ENCODE peak calls at places on chromosomes 16 and 17, in ten cellular contexts. One of them, this sample, is unnamed.

GRCh38 chr17:60908324-60908723 is 230.7 kb downstream of the BCAS3 start:
- DNase-seq in activated T-cell treated with anti-CD3 and anti-CD28 coated beads, Interleukin-2, amount 50 U/mL, for 72 hours: no peak
- DNase-seq in SK-MEL-5: no peak
- DNase-seq in DMS153: no peak
- DNase-seq in heart left ventricle: no peak
- DNase-seq in iris pigment epithelial cell: no peak
- DNase-seq in MM.1S: no peak
- DNase-seq in foreskin fibroblast: no peak
- DNase-seq in skeletal muscle cell: no peak
- DNase-seq in cardiac fibroblast: no peak
- DNase-seq in this sample: no peak

GRCh38 chr17:78472035-78472905 is 93.8 kb downstream of the PGS1 start:
- DNase-seq in activated T-cell treated with anti-CD3 and anti-CD28 coated beads, Interleukin-2, amount 50 U/mL, for 72 hours: no peak
- DNase-seq in SK-MEL-5: no peak
- DNase-seq in DMS153: no peak
- DNase-seq in heart left ventricle: no peak
- DNase-seq in iris pigment epithelial cell: no peak
- DNase-seq in MM.1S: peak; percentile 84
- DNase-seq in foreskin fibroblast: no peak
- DNase-seq in skeletal muscle cell: no peak
- DNase-seq in cardiac fibroblast: no peak
- DNase-seq in this sample: no peak

GRCh38 chr17:64565563-64565962 is 58.8 kb downstream of the CEP95 start:
- DNase-seq in activated T-cell treated with anti-CD3 and anti-CD28 coated beads, Interleukin-2, amount 50 U/mL, for 72 hours: no peak
- DNase-seq in SK-MEL-5: no peak
- DNase-seq in DMS153: no peak
- DNase-seq in heart left ventricle: no peak
- DNase-seq in iris pigment epithelial cell: no peak
- DNase-seq in MM.1S: no peak
- DNase-seq in foreskin fibroblast: no peak
- DNase-seq in skeletal muscle cell: no peak
- DNase-seq in cardiac fibroblast: peak; percentile 34
- DNase-seq in this sample: no peak

GRCh38 chr16:69848635-69849545 is 86.8 kb downstream of the WWP2 start:
- DNase-seq in activated T-cell treated with anti-CD3 and anti-CD28 coated beads, Interleukin-2, amount 50 U/mL, for 72 hours: no peak
- DNase-seq in SK-MEL-5: no peak
- DNase-seq in DMS153: no peak
- DNase-seq in heart left ventricle: peak; percentile 92
- DNase-seq in iris pigment epithelial cell: peak; percentile 67
- DNase-seq in MM.1S: no peak
- DNase-seq in foreskin fibroblast: peak; percentile 95
- DNase-seq in skeletal muscle cell: peak; percentile 83
- DNase-seq in cardiac fibroblast: peak; percentile 94
- DNase-seq in this sample: peak; percentile 91

GRCh38 chr17:81396278-81396721 is 1.0 kb downstream of the BAHCC1 start:
- DNase-seq in activated T-cell treated with anti-CD3 and anti-CD28 coated beads, Interleukin-2, amount 50 U/mL, for 72 hours: no peak
- DNase-seq in SK-MEL-5: no peak
- DNase-seq in DMS153: no peak
- DNase-seq in heart left ventricle: no peak
- DNase-seq in iris pigment epithelial cell: no peak
- DNase-seq in MM.1S: no peak
- DNase-seq in foreskin fibroblast: no peak
- DNase-seq in skeletal muscle cell: no peak
- DNase-seq in cardiac fibroblast: no peak
- DNase-seq in this sample: no peak

GRCh38 chr17:39927928-39928867 is 666 bp downstream of the LRRC3C start:
- DNase-seq in activated T-cell treated with anti-CD3 and anti-CD28 coated beads, Interleukin-2, amount 50 U/mL, for 72 hours: peak; percentile 21
- DNase-seq in SK-MEL-5: no peak
- DNase-seq in DMS153: no peak
- DNase-seq in heart left ventricle: peak; percentile 70
- DNase-seq in iris pigment epithelial cell: peak; percentile 30
- DNase-seq in MM.1S: peak; percentile 33
- DNase-seq in foreskin fibroblast: peak; percentile 16
- DNase-seq in skeletal muscle cell: no peak
- DNase-seq in cardiac fibroblast: no peak
- DNase-seq in this sample: no peak

GRCh38 chr16:57807252-57807967 is 5.1 kb upstream of the KIFC3 start:
- DNase-seq in activated T-cell treated with anti-CD3 and anti-CD28 coated beads, Interleukin-2, amount 50 U/mL, for 72 hours: no peak
- DNase-seq in SK-MEL-5: peak; percentile 33
- DNase-seq in DMS153: no peak
- DNase-seq in heart left ventricle: no peak
- DNase-seq in iris pigment epithelial cell: no peak
- DNase-seq in MM.1S: no peak
- DNase-seq in foreskin fibroblast: no peak
- DNase-seq in skeletal muscle cell: no peak
- DNase-seq in cardiac fibroblast: no peak
- DNase-seq in this sample: no peak

GRCh38 chr17:75976175-75976848 is 2.7 kb downstream of the ACOX1 start:
- DNase-seq in activated T-cell treated with anti-CD3 and anti-CD28 coated beads, Interleukin-2, amount 50 U/mL, for 72 hours: no peak
- DNase-seq in SK-MEL-5: no peak
- DNase-seq in DMS153: no peak
- DNase-seq in heart left ventricle: no peak
- DNase-seq in iris pigment epithelial cell: peak; percentile 46
- DNase-seq in MM.1S: no peak
- DNase-seq in foreskin fibroblast: peak; percentile 70
- DNase-seq in skeletal muscle cell: no peak
- DNase-seq in cardiac fibroblast: no peak
- DNase-seq in this sample: no peak

GRCh38 chr17:50063516-50064252 is 7.8 kb downstream of the ITGA3 start:
- DNase-seq in activated T-cell treated with anti-CD3 and anti-CD28 coated beads, Interleukin-2, amount 50 U/mL, for 72 hours: no peak
- DNase-seq in SK-MEL-5: no peak
- DNase-seq in DMS153: no peak
- DNase-seq in heart left ventricle: no peak
- DNase-seq in iris pigment epithelial cell: peak; percentile 57
- DNase-seq in MM.1S: no peak
- DNase-seq in foreskin fibroblast: peak; percentile 61
- DNase-seq in skeletal muscle cell: no peak
- DNase-seq in cardiac fibroblast: peak; percentile 23
- DNase-seq in this sample: peak; percentile 49

GRCh38 chr16:54152362-54153239 is 134.0 kb downstream of the IRX3 start:
- DNase-seq in activated T-cell treated with anti-CD3 and anti-CD28 coated beads, Interleukin-2, amount 50 U/mL, for 72 hours: no peak
- DNase-seq in SK-MEL-5: no peak
- DNase-seq in DMS153: no peak
- DNase-seq in heart left ventricle: no peak
- DNase-seq in iris pigment epithelial cell: no peak
- DNase-seq in MM.1S: no peak
- DNase-seq in foreskin fibroblast: no peak
- DNase-seq in skeletal muscle cell: no peak
- DNase-seq in cardiac fibroblast: no peak
- DNase-seq in this sample: no peak

GRCh38 chr17:75817571-75817970 is 26.6 kb downstream of the UNC13D start:
- DNase-seq in activated T-cell treated with anti-CD3 and anti-CD28 coated beads, Interleukin-2, amount 50 U/mL, for 72 hours: no peak
- DNase-seq in SK-MEL-5: no peak
- DNase-seq in DMS153: no peak
- DNase-seq in heart left ventricle: no peak
- DNase-seq in iris pigment epithelial cell: no peak
- DNase-seq in MM.1S: no peak
- DNase-seq in foreskin fibroblast: no peak
- DNase-seq in skeletal muscle cell: no peak
- DNase-seq in cardiac fibroblast: no peak
- DNase-seq in this sample: no peak

GRCh38 chr17:35022536-35023063 is 40.9 kb downstream of the RFFL start:
- DNase-seq in activated T-cell treated with anti-CD3 and anti-CD28 coated beads, Interleukin-2, amount 50 U/mL, for 72 hours: peak; percentile 81
- DNase-seq in SK-MEL-5: no peak
- DNase-seq in DMS153: peak; percentile 64
- DNase-seq in heart left ventricle: peak; percentile 76
- DNase-seq in iris pigment epithelial cell: peak; percentile 94
- DNase-seq in MM.1S: peak; percentile 89
- DNase-seq in foreskin fibroblast: peak; percentile 95
- DNase-seq in skeletal muscle cell: peak; percentile 89
- DNase-seq in cardiac fibroblast: peak; percentile 89
- DNase-seq in this sample: peak; percentile 87

GRCh38 chr17:57201481-57201880 is 54.8 kb upstream of the MSI2 start:
- DNase-seq in activated T-cell treated with anti-CD3 and anti-CD28 coated beads, Interleukin-2, amount 50 U/mL, for 72 hours: no peak
- DNase-seq in SK-MEL-5: no peak
- DNase-seq in DMS153: no peak
- DNase-seq in heart left ventricle: no peak
- DNase-seq in iris pigment epithelial cell: no peak
- DNase-seq in MM.1S: no peak
- DNase-seq in foreskin fibroblast: no peak
- DNase-seq in skeletal muscle cell: no peak
- DNase-seq in cardiac fibroblast: no peak
- DNase-seq in this sample: no peak

GRCh38 chr16:8184854-8185253 is 405.5 kb downstream of the TMEM114 start:
- DNase-seq in activated T-cell treated with anti-CD3 and anti-CD28 coated beads, Interleukin-2, amount 50 U/mL, for 72 hours: no peak
- DNase-seq in SK-MEL-5: no peak
- DNase-seq in DMS153: no peak
- DNase-seq in heart left ventricle: no peak
- DNase-seq in iris pigment epithelial cell: no peak
- DNase-seq in MM.1S: no peak
- DNase-seq in foreskin fibroblast: no peak
- DNase-seq in skeletal muscle cell: no peak
- DNase-seq in cardiac fibroblast: no peak
- DNase-seq in this sample: no peak

GRCh38 chr16:47053895-47054294 is 80.4 kb upstream of the DNAJA2 start:
- DNase-seq in activated T-cell treated with anti-CD3 and anti-CD28 coated beads, Interleukin-2, amount 50 U/mL, for 72 hours: no peak
- DNase-seq in SK-MEL-5: no peak
- DNase-seq in DMS153: no peak
- DNase-seq in heart left ventricle: no peak
- DNase-seq in iris pigment epithelial cell: no peak
- DNase-seq in MM.1S: no peak
- DNase-seq in foreskin fibroblast: no peak
- DNase-seq in skeletal muscle cell: no peak
- DNase-seq in cardiac fibroblast: no peak
- DNase-seq in this sample: no peak

GRCh38 chr17:80694992-80695912 is 150.6 kb downstream of the RPTOR start:
- DNase-seq in activated T-cell treated with anti-CD3 and anti-CD28 coated beads, Interleukin-2, amount 50 U/mL, for 72 hours: peak; percentile 55
- DNase-seq in SK-MEL-5: no peak
- DNase-seq in DMS153: no peak
- DNase-seq in heart left ventricle: no peak
- DNase-seq in iris pigment epithelial cell: no peak
- DNase-seq in MM.1S: no peak
- DNase-seq in foreskin fibroblast: no peak
- DNase-seq in skeletal muscle cell: no peak
- DNase-seq in cardiac fibroblast: no peak
- DNase-seq in this sample: no peak

GRCh38 chr16:25228372-25228771 is 11.6 kb downstream of the AQP8 start:
- DNase-seq in activated T-cell treated with anti-CD3 and anti-CD28 coated beads, Interleukin-2, amount 50 U/mL, for 72 hours: no peak
- DNase-seq in SK-MEL-5: no peak
- DNase-seq in DMS153: no peak
- DNase-seq in heart left ventricle: no peak
- DNase-seq in iris pigment epithelial cell: no peak
- DNase-seq in MM.1S: no peak
- DNase-seq in foreskin fibroblast: no peak
- DNase-seq in skeletal muscle cell: no peak
- DNase-seq in cardiac fibroblast: no peak
- DNase-seq in this sample: no peak

GRCh38 chr16:1707193-1707790 is 1.3 kb downstream of the MAPK8IP3 start:
- DNase-seq in activated T-cell treated with anti-CD3 and anti-CD28 coated beads, Interleukin-2, amount 50 U/mL, for 72 hours: peak; percentile 12
- DNase-seq in SK-MEL-5: no peak
- DNase-seq in DMS153: no peak
- DNase-seq in heart left ventricle: no peak
- DNase-seq in iris pigment epithelial cell: peak; percentile 63
- DNase-seq in MM.1S: peak; percentile 19
- DNase-seq in foreskin fibroblast: peak; percentile 62
- DNase-seq in skeletal muscle cell: no peak
- DNase-seq in cardiac fibroblast: peak; percentile 42
- DNase-seq in this sample: peak; percentile 27

GRCh38 chr17:14303343-14304221 is 2.7 kb downstream of the HS3ST3B1 start:
- DNase-seq in activated T-cell treated with anti-CD3 and anti-CD28 coated beads, Interleukin-2, amount 50 U/mL, for 72 hours: peak; percentile 46
- DNase-seq in SK-MEL-5: no peak
- DNase-seq in DMS153: no peak
- DNase-seq in heart left ventricle: no peak
- DNase-seq in iris pigment epithelial cell: peak; percentile 59
- DNase-seq in MM.1S: no peak
- DNase-seq in foreskin fibroblast: peak; percentile 51
- DNase-seq in skeletal muscle cell: no peak
- DNase-seq in cardiac fibroblast: no peak
- DNase-seq in this sample: no peak

GRCh38 chr16:1366712-1367299 is 15.1 kb downstream of the GNPTG start:
- DNase-seq in activated T-cell treated with anti-CD3 and anti-CD28 coated beads, Interleukin-2, amount 50 U/mL, for 72 hours: no peak
- DNase-seq in SK-MEL-5: no peak
- DNase-seq in DMS153: peak; percentile 42
- DNase-seq in heart left ventricle: no peak
- DNase-seq in iris pigment epithelial cell: no peak
- DNase-seq in MM.1S: no peak
- DNase-seq in foreskin fibroblast: no peak
- DNase-seq in skeletal muscle cell: no peak
- DNase-seq in cardiac fibroblast: no peak
- DNase-seq in this sample: no peak

GRCh38 chr17:13030459-13031305 is 12.9 kb upstream of the ELAC2 start:
- DNase-seq in activated T-cell treated with anti-CD3 and anti-CD28 coated beads, Interleukin-2, amount 50 U/mL, for 72 hours: peak; percentile 61
- DNase-seq in SK-MEL-5: peak; percentile 67
- DNase-seq in DMS153: peak; percentile 1
- DNase-seq in heart left ventricle: no peak
- DNase-seq in iris pigment epithelial cell: peak; percentile 46
- DNase-seq in MM.1S: peak; percentile 41
- DNase-seq in foreskin fibroblast: peak; percentile 81
- DNase-seq in skeletal muscle cell: no peak
- DNase-seq in cardiac fibroblast: peak; percentile 65
- DNase-seq in this sample: peak; percentile 43

GRCh38 chr16:19645557-19645981 is 72.5 kb downstream of the KNOP1 start:
- DNase-seq in activated T-cell treated with anti-CD3 and anti-CD28 coated beads, Interleukin-2, amount 50 U/mL, for 72 hours: no peak
- DNase-seq in SK-MEL-5: no peak
- DNase-seq in DMS153: no peak
- DNase-seq in heart left ventricle: peak; percentile 79
- DNase-seq in iris pigment epithelial cell: peak; percentile 50
- DNase-seq in MM.1S: no peak
- DNase-seq in foreskin fibroblast: no peak
- DNase-seq in skeletal muscle cell: no peak
- DNase-seq in cardiac fibroblast: peak; percentile 52
- DNase-seq in this sample: no peak

GRCh38 chr17:72258711-72259110 is 137.9 kb downstream of the SOX9 start:
- DNase-seq in activated T-cell treated with anti-CD3 and anti-CD28 coated beads, Interleukin-2, amount 50 U/mL, for 72 hours: no peak
- DNase-seq in SK-MEL-5: no peak
- DNase-seq in DMS153: no peak
- DNase-seq in heart left ventricle: no peak
- DNase-seq in iris pigment epithelial cell: no peak
- DNase-seq in MM.1S: no peak
- DNase-seq in foreskin fibroblast: no peak
- DNase-seq in skeletal muscle cell: no peak
- DNase-seq in cardiac fibroblast: no peak
- DNase-seq in this sample: no peak